ENCODE peak calls at places on chromosomes 3 and 15, in eight cellular contexts. One of them, this sample, is unnamed.

GRCh38 chr15:68693071-68693470 is 114.3 kb downstream of the CORO2B start:
- DNase-seq in fibroblast of the conjunctiva: no peak
- DNase-seq in HuH-7: no peak
- DNase-seq in COR-L47: no peak
- DNase-seq in PC-9: no peak
- DNase-seq in left colon: no peak
- DNase-seq in choroid plexus epithelial cell: peak
- DNase-seq in GM12892: no peak
- DNase-seq in this sample: no peak

GRCh38 chr15:99169769-99170311 is 65.0 kb downstream of the SYNM start:
- DNase-seq in PC-9: no peak
- DNase-seq in choroid plexus epithelial cell: peak
- DNase-seq in fibroblast of the conjunctiva: no peak
- DNase-seq in HuH-7: no peak
- DNase-seq in left colon: peak
- DNase-seq in GM12892: no peak
- DNase-seq in COR-L47: no peak
- DNase-seq in this sample: peak

GRCh38 chr3:65919841-65920240 is 118.9 kb downstream of the MAGI1 start:
- DNase-seq in GM12892: no peak
- DNase-seq in left colon: no peak
- DNase-seq in HuH-7: no peak
- DNase-seq in COR-L47: no peak
- DNase-seq in fibroblast of the conjunctiva: no peak
- DNase-seq in PC-9: no peak
- DNase-seq in choroid plexus epithelial cell: no peak
- DNase-seq in this sample: peak

GRCh38 chr3:55792010-55792409 is 304.9 kb upstream of the WNT5A start:
- DNase-seq in COR-L47: no peak
- DNase-seq in fibroblast of the conjunctiva: no peak
- DNase-seq in left colon: no peak
- DNase-seq in choroid plexus epithelial cell: no peak
- DNase-seq in GM12892: no peak
- DNase-seq in HuH-7: no peak
- DNase-seq in PC-9: no peak
- DNase-seq in this sample: no peak

GRCh38 chr3:63442918-63443317 is 164.8 kb downstream of the SYNPR start:
- DNase-seq in COR-L47: no peak
- DNase-seq in fibroblast of the conjunctiva: no peak
- DNase-seq in left colon: no peak
- DNase-seq in HuH-7: no peak
- DNase-seq in GM12892: no peak
- DNase-seq in PC-9: no peak
- DNase-seq in choroid plexus epithelial cell: no peak
- DNase-seq in this sample: no peak

GRCh38 chr3:13537926-13538325 is 11.0 kb upstream of the FBLN2 start:
- DNase-seq in fibroblast of the conjunctiva: peak
- DNase-seq in choroid plexus epithelial cell: peak
- DNase-seq in HuH-7: no peak
- DNase-seq in GM12892: no peak
- DNase-seq in left colon: no peak
- DNase-seq in PC-9: peak
- DNase-seq in COR-L47: no peak
- DNase-seq in this sample: peak

GRCh38 chr15:78162038-78162437 is 12.9 kb downstream of the IDH3A start:
- DNase-seq in fibroblast of the conjunctiva: no peak
- DNase-seq in HuH-7: no peak
- DNase-seq in choroid plexus epithelial cell: no peak
- DNase-seq in left colon: no peak
- DNase-seq in GM12892: no peak
- DNase-seq in PC-9: no peak
- DNase-seq in COR-L47: no peak
- DNase-seq in this sample: no peak

GRCh38 chr15:37045859-37046318 is 54.5 kb downstream of the MEIS2 start:
- DNase-seq in HuH-7: peak
- DNase-seq in COR-L47: peak
- DNase-seq in left colon: no peak
- DNase-seq in PC-9: no peak
- DNase-seq in fibroblast of the conjunctiva: no peak
- DNase-seq in choroid plexus epithelial cell: peak
- DNase-seq in GM12892: no peak
- DNase-seq in this sample: no peak

GRCh38 chr3:58104155-58104554 is 95.9 kb downstream of the FLNB start:
- DNase-seq in COR-L47: no peak
- DNase-seq in choroid plexus epithelial cell: no peak
- DNase-seq in fibroblast of the conjunctiva: no peak
- DNase-seq in HuH-7: no peak
- DNase-seq in PC-9: no peak
- DNase-seq in left colon: no peak
- DNase-seq in GM12892: no peak
- DNase-seq in this sample: no peak

GRCh38 chr3:113832477-113833164 is 6.0 kb upstream of the GRAMD1C start:
- DNase-seq in choroid plexus epithelial cell: no peak
- DNase-seq in COR-L47: no peak
- DNase-seq in fibroblast of the conjunctiva: no peak
- DNase-seq in GM12892: no peak
- DNase-seq in left colon: no peak
- DNase-seq in PC-9: no peak
- DNase-seq in HuH-7: no peak
- DNase-seq in this sample: peak

This sample was measured in fibroblast of the aortic adventitia.